ENCODE peak calls at places on chromosome 20, in eight cellular contexts. One of them, this sample, is unnamed.

GRCh38 chr20:10609726-10610125 is 64.1 kb downstream of the JAG1 start:
- DNase-seq in fibroblast of gingiva: no peak
- DNase-seq in thoracic aorta: no peak
- DNase-seq in nephron progenitor cell: no peak
- DNase-seq in activated T-cell treated with anti-CD3 and anti-CD28 coated beads, Interleukin-2, amount 50 U/mL, for 72 hours: no peak
- DNase-seq in cardiac fibroblast: peak; percentile 59
- DNase-seq in HCT116: no peak
- DNase-seq in activated CD4-positive, CD25-positive, alpha-beta regulatory T cell: no peak
- DNase-seq in this sample: no peak

GRCh38 chr20:4812641-4813075 is 90.9 kb downstream of the PRND start:
- DNase-seq in fibroblast of gingiva: no peak
- DNase-seq in thoracic aorta: no peak
- DNase-seq in nephron progenitor cell: no peak
- DNase-seq in activated T-cell treated with anti-CD3 and anti-CD28 coated beads, Interleukin-2, amount 50 U/mL, for 72 hours: no peak
- DNase-seq in cardiac fibroblast: no peak
- DNase-seq in HCT116: no peak
- DNase-seq in activated CD4-positive, CD25-positive, alpha-beta regulatory T cell: no peak
- DNase-seq in this sample: no peak

GRCh38 chr20:19661717-19662637 is 96.1 kb upstream of the RIN2 start:
- DNase-seq in fibroblast of gingiva: peak; percentile 61
- DNase-seq in thoracic aorta: peak; percentile 19
- DNase-seq in nephron progenitor cell: peak; percentile 69
- DNase-seq in activated T-cell treated with anti-CD3 and anti-CD28 coated beads, Interleukin-2, amount 50 U/mL, for 72 hours: peak; percentile 48
- DNase-seq in cardiac fibroblast: peak; percentile 86
- DNase-seq in HCT116: peak; percentile 56
- DNase-seq in activated CD4-positive, CD25-positive, alpha-beta regulatory T cell: peak; percentile 62
- DNase-seq in this sample: peak; percentile 24

GRCh38 chr20:37007898-37008649 is 56.6 kb upstream of the SAMHD1 start:
- DNase-seq in fibroblast of gingiva: peak; percentile 60
- DNase-seq in thoracic aorta: no peak
- DNase-seq in nephron progenitor cell: no peak
- DNase-seq in activated T-cell treated with anti-CD3 and anti-CD28 coated beads, Interleukin-2, amount 50 U/mL, for 72 hours: no peak
- DNase-seq in cardiac fibroblast: peak; percentile 49
- DNase-seq in HCT116: no peak
- DNase-seq in activated CD4-positive, CD25-positive, alpha-beta regulatory T cell: no peak
- DNase-seq in this sample: peak; percentile 61

GRCh38 chr20:45781391-45781931 is 10.2 kb downstream of the WFDC3 start:
- DNase-seq in fibroblast of gingiva: peak; percentile 32
- DNase-seq in thoracic aorta: no peak
- DNase-seq in nephron progenitor cell: no peak
- DNase-seq in activated T-cell treated with anti-CD3 and anti-CD28 coated beads, Interleukin-2, amount 50 U/mL, for 72 hours: no peak
- DNase-seq in cardiac fibroblast: peak; percentile 90
- DNase-seq in HCT116: peak; percentile 92
- DNase-seq in activated CD4-positive, CD25-positive, alpha-beta regulatory T cell: no peak
- DNase-seq in this sample: no peak

GRCh38 chr20:63978319-63979220 is 872 bp downstream of the SAMD10 start:
- DNase-seq in fibroblast of gingiva: no peak
- DNase-seq in thoracic aorta: no peak
- DNase-seq in nephron progenitor cell: peak; percentile 73
- DNase-seq in activated T-cell treated with anti-CD3 and anti-CD28 coated beads, Interleukin-2, amount 50 U/mL, for 72 hours: peak; percentile 84
- DNase-seq in cardiac fibroblast: peak; percentile 32
- DNase-seq in HCT116: no peak
- DNase-seq in activated CD4-positive, CD25-positive, alpha-beta regulatory T cell: no peak
- DNase-seq in this sample: peak; percentile 27

GRCh38 chr20:51463560-51463959 is 79.0 kb downstream of the NFATC2 start:
- DNase-seq in fibroblast of gingiva: no peak
- DNase-seq in thoracic aorta: no peak
- DNase-seq in nephron progenitor cell: no peak
- DNase-seq in activated T-cell treated with anti-CD3 and anti-CD28 coated beads, Interleukin-2, amount 50 U/mL, for 72 hours: no peak
- DNase-seq in cardiac fibroblast: no peak
- DNase-seq in HCT116: no peak
- DNase-seq in activated CD4-positive, CD25-positive, alpha-beta regulatory T cell: no peak
- DNase-seq in this sample: no peak

GRCh38 chr20:41655966-41656685 is 37.9 kb upstream of the CHD6 start:
- DNase-seq in fibroblast of gingiva: no peak
- DNase-seq in thoracic aorta: no peak
- DNase-seq in nephron progenitor cell: no peak
- DNase-seq in activated T-cell treated with anti-CD3 and anti-CD28 coated beads, Interleukin-2, amount 50 U/mL, for 72 hours: no peak
- DNase-seq in cardiac fibroblast: no peak
- DNase-seq in HCT116: no peak
- DNase-seq in activated CD4-positive, CD25-positive, alpha-beta regulatory T cell: no peak
- DNase-seq in this sample: no peak

GRCh38 chr20:46739441-46740213 is 30.2 kb downstream of the SLC2A10 start:
- DNase-seq in fibroblast of gingiva: no peak
- DNase-seq in thoracic aorta: no peak
- DNase-seq in nephron progenitor cell: no peak
- DNase-seq in activated T-cell treated with anti-CD3 and anti-CD28 coated beads, Interleukin-2, amount 50 U/mL, for 72 hours: no peak
- DNase-seq in cardiac fibroblast: no peak
- DNase-seq in HCT116: peak; percentile 28
- DNase-seq in activated CD4-positive, CD25-positive, alpha-beta regulatory T cell: no peak
- DNase-seq in this sample: no peak

GRCh38 chr20:41290804-41291389 is 26.6 kb downstream of the ZHX3 start:
- DNase-seq in fibroblast of gingiva: no peak
- DNase-seq in thoracic aorta: no peak
- DNase-seq in nephron progenitor cell: no peak
- DNase-seq in activated T-cell treated with anti-CD3 and anti-CD28 coated beads, Interleukin-2, amount 50 U/mL, for 72 hours: no peak
- DNase-seq in cardiac fibroblast: no peak
- DNase-seq in HCT116: no peak
- DNase-seq in activated CD4-positive, CD25-positive, alpha-beta regulatory T cell: no peak
- DNase-seq in this sample: no peak

GRCh38 chr20:43941476-43942212 is 27.0 kb downstream of the TOX2 start:
- DNase-seq in fibroblast of gingiva: no peak
- DNase-seq in thoracic aorta: no peak
- DNase-seq in nephron progenitor cell: no peak
- DNase-seq in activated T-cell treated with anti-CD3 and anti-CD28 coated beads, Interleukin-2, amount 50 U/mL, for 72 hours: no peak
- DNase-seq in cardiac fibroblast: peak; percentile 50
- DNase-seq in HCT116: no peak
- DNase-seq in activated CD4-positive, CD25-positive, alpha-beta regulatory T cell: no peak
- DNase-seq in this sample: no peak

GRCh38 chr20:45020236-45020886 is 54.0 kb downstream of the STK4 start:
- DNase-seq in fibroblast of gingiva: peak; percentile 63
- DNase-seq in thoracic aorta: no peak
- DNase-seq in nephron progenitor cell: no peak
- DNase-seq in activated T-cell treated with anti-CD3 and anti-CD28 coated beads, Interleukin-2, amount 50 U/mL, for 72 hours: no peak
- DNase-seq in cardiac fibroblast: peak; percentile 44
- DNase-seq in HCT116: no peak
- DNase-seq in activated CD4-positive, CD25-positive, alpha-beta regulatory T cell: no peak
- DNase-seq in this sample: no peak

GRCh38 chr20:9200620-9201019 is 131.7 kb downstream of the PLCB4 start:
- DNase-seq in fibroblast of gingiva: no peak
- DNase-seq in thoracic aorta: no peak
- DNase-seq in nephron progenitor cell: no peak
- DNase-seq in activated T-cell treated with anti-CD3 and anti-CD28 coated beads, Interleukin-2, amount 50 U/mL, for 72 hours: no peak
- DNase-seq in cardiac fibroblast: peak; percentile 43
- DNase-seq in HCT116: peak; percentile 36
- DNase-seq in activated CD4-positive, CD25-positive, alpha-beta regulatory T cell: no peak
- DNase-seq in this sample: no peak

This sample was measured in naive thymus-derived CD4-positive, alpha-beta T cell.